ENCODE peak calls at places on chromosomes 2 and 18, in four cellular contexts. S is T1000, A is GM20000, Z is caudate nucleus. C is an unnamed sample.

GRCh38 chr2:101360229-101360628 is 27.1 kb downstream of the CREG2 start:
- DNase-seq in Z (no peak), A (no peak), S (no peak), C (no peak)

GRCh38 chr2:215849771-215850170 is 163.6 kb downstream of the MREG start:
- DNase-seq in Z (no peak), A (no peak), S (no peak), C (no peak)

GRCh38 chr2:49490710-49491109 is 336.4 kb upstream of the FSHR start:
- DNase-seq in A (peak; percentile 36), Z (no peak), S (no peak), C (no peak)

GRCh38 chr18:12391487-12392136 is 14.6 kb upstream of the AFG3L2 start:
- DNase-seq in S (no peak), Z (peak; percentile 40), A (peak; percentile 76), C (peak; percentile 36)

GRCh38 chr2:20600756-20601325 is 50.1 kb downstream of the HS1BP3 start:
- DNase-seq in A (no peak), Z (no peak), S (no peak), C (no peak)

GRCh38 chr2:196500686-196501431 is 138.7 kb upstream of the CCDC150 start:
- DNase-seq in S (no peak), Z (no peak), A (no peak), C (no peak)

GRCh38 chr18:51149605-51150429 is 47.7 kb downstream of the MEX3C start:
- DNase-seq in Z (no peak), A (no peak), S (no peak), C (no peak)

GRCh38 chr2:175282300-175282699 is 100.8 kb upstream of the ATP5MC3 start:
- DNase-seq in A (peak; percentile 52), S (no peak), Z (no peak), C (no peak)

GRCh38 chr18:29163596-29163995 is 986.7 kb upstream of the CDH2 start:
- DNase-seq in A (no peak), Z (no peak), S (no peak), C (no peak)

GRCh38 chr2:61434314-61434713 is 36.6 kb downstream of the USP34 start:
- DNase-seq in S (no peak), Z (no peak), A (no peak), C (no peak)

GRCh38 chr2:20537423-20538307 is 90.8 kb downstream of the RHOB start:
- DNase-seq in Z (no peak), S (no peak), A (no peak), C (no peak)

GRCh38 chr2:164335947-164336346 is 285.3 kb downstream of the GRB14 start:
- DNase-seq in S (no peak), Z (no peak), A (no peak), C (no peak)

GRCh38 chr2:220619525-220620267 is 952.4 kb downstream of the EPHA4 start:
- DNase-seq in Z (no peak), S (no peak), A (no peak), C (no peak)

GRCh38 chr2:8431446-8432125 is 250.3 kb upstream of the ID2 start:
- DNase-seq in S (no peak), Z (no peak), A (no peak), C (no peak)

GRCh38 chr2:4507706-4508105 is 804.3 kb downstream of the DCDC2C start:
- DNase-seq in Z (no peak), S (no peak), A (no peak), C (no peak)

C was measured in C1 segment of cervical spinal cord.